ENCODE peak calls at places on chromosomes 12 and 14, in seven cellular contexts. D, Y, L, P, I, W and Q are unnamed samples.

GRCh38 chr12:89346741-89347324 is 5.5 kb downstream of the DUSP6 start:
- DNase-seq in D (no peak), Y (no peak), L (no peak), P (no peak), I (peak; percentile 25), W (no peak), Q (no peak)

GRCh38 chr12:107331912-107332311 is 238.6 kb upstream of the CRY1 start:
- DNase-seq in D (no peak), Y (no peak), L (no peak), P (no peak), I (no peak), W (no peak), Q (no peak)

GRCh38 chr12:17062296-17063061 is 456.5 kb upstream of the LMO3 start:
- DNase-seq in D (no peak), Y (no peak), L (no peak), P (no peak), I (no peak), W (no peak), Q (no peak)

GRCh38 chr14:59463773-59464650 is 1.2 kb downstream of the GPR135 start:
- DNase-seq in D (no peak), Y (no peak), L (peak; percentile 46), P (peak; percentile 68), I (no peak), W (no peak), Q (no peak)

GRCh38 chr12:90015228-90015627 is 306.6 kb upstream of the ATP2B1 start:
- DNase-seq in D (no peak), Y (no peak), L (no peak), P (no peak), I (no peak), W (no peak), Q (no peak)

GRCh38 chr14:62759796-62760195 is 285.5 kb downstream of the KCNH5 start:
- DNase-seq in D (no peak), Y (no peak), L (no peak), P (peak; percentile 28), I (no peak), W (no peak), Q (no peak)

GRCh38 chr14:92507174-92507768 is 6.3 kb upstream of the RIN3 start:
- DNase-seq in D (no peak), Y (no peak), L (no peak), P (peak; percentile 51), I (peak; percentile 68), W (no peak), Q (peak; percentile 44)

GRCh38 chr12:536751-537150 is 77.0 kb downstream of the B4GALNT3 start:
- DNase-seq in D (no peak), Y (no peak), L (no peak), P (no peak), I (no peak), W (no peak), Q (no peak)

GRCh38 chr14:62409909-62410308 is 635.3 kb downstream of the KCNH5 start:
- DNase-seq in D (no peak), Y (no peak), L (no peak), P (no peak), I (no peak), W (no peak), Q (no peak)

GRCh38 chr14:71498151-71498734 is 434.0 kb upstream of the RGS6 start:
- DNase-seq in D (no peak), Y (no peak), L (no peak), P (no peak), I (no peak), W (no peak), Q (no peak)

GRCh38 chr12:10159280-10159679 is 12.7 kb downstream of the OLR1 start:
- DNase-seq in D (no peak), Y (no peak), L (no peak), P (no peak), I (no peak), W (no peak), Q (no peak)

GRCh38 chr12:69431604-69432222 is 38.5 kb upstream of the FRS2 start:
- DNase-seq in D (no peak), Y (no peak), L (no peak), P (no peak), I (no peak), W (no peak), Q (no peak)

GRCh38 chr12:39697108-39697507 is 77.5 kb upstream of the ABCD2 start:
- DNase-seq in D (no peak), Y (no peak), L (no peak), P (no peak), I (no peak), W (no peak), Q (no peak)

GRCh38 chr12:72491399-72491798 is 219.2 kb downstream of the TRHDE start:
- DNase-seq in D (no peak), Y (no peak), L (no peak), P (no peak), I (no peak), W (no peak), Q (no peak)

GRCh38 chr14:92556863-92557543 is 43.4 kb downstream of the RIN3 start:
- DNase-seq in D (no peak), Y (no peak), L (no peak), P (no peak), I (no peak), W (no peak), Q (no peak)

GRCh38 chr12:39443704-39444234 is 849 bp upstream of the KIF21A start:
- DNase-seq in D (no peak), Y (no peak), L (no peak), P (no peak), I (no peak), W (no peak), Q (no peak)

GRCh38 chr12:117646595-117646994 is 285.2 kb upstream of the NOS1 start:
- DNase-seq in D (no peak), Y (no peak), L (no peak), P (no peak), I (no peak), W (no peak), Q (no peak)

GRCh38 chr14:90274019-90274418 is 17.7 kb downstream of the PSMC1 start:
- DNase-seq in D (no peak), Y (no peak), L (no peak), P (peak; percentile 38), I (peak; percentile 12), W (no peak), Q (peak; percentile 4)

GRCh38 chr14:81062816-81063215 is 107.4 kb downstream of the TSHR start:
- DNase-seq in D (no peak), Y (no peak), L (no peak), P (peak; percentile 26), I (peak; percentile 12), W (no peak), Q (peak; percentile 27)

GRCh38 chr12:5467941-5468340 is 36.0 kb downstream of the NTF3 start:
- DNase-seq in D (no peak), Y (no peak), L (no peak), P (no peak), I (no peak), W (no peak), Q (no peak)

GRCh38 chr12:79618848-79619404 is 71.8 kb downstream of the PAWR start:
- DNase-seq in D (no peak), Y (no peak), L (no peak), P (no peak), I (no peak), W (no peak), Q (no peak)

GRCh38 chr12:57096748-57097553 is 8.0 kb downstream of the NAB2 start:
- DNase-seq in D (no peak), Y (no peak), L (no peak), P (peak; percentile 2), I (no peak), W (no peak), Q (no peak)

GRCh38 chr12:122947352-122947792 is 18.9 kb downstream of the ABCB9 start:
- DNase-seq in D (no peak), Y (no peak), L (no peak), P (no peak), I (peak; percentile 79), W (no peak), Q (no peak)

GRCh38 chr12:91604897-91605296 is 422.3 kb upstream of the DCN start:
- DNase-seq in D (no peak), Y (no peak), L (no peak), P (no peak), I (no peak), W (no peak), Q (no peak)

GRCh38 chr12:75672212-75672611 is 160.8 kb upstream of the KRR1 start:
- DNase-seq in D (no peak), Y (no peak), L (no peak), P (no peak), I (no peak), W (no peak), Q (no peak)